ENCODE peak calls at places on chromosome 9, in seven cellular contexts. L is A172, V is IMR-90, T is T-helper 1 cell, A is GM06990, Q is NCI-H510A treated with DMSO at 0.1 percent for 48 hours, H is caudate nucleus. F is an unnamed sample.

GRCh38 chr9:81490605-81491331 is 198.6 kb downstream of the TLE1 start:
- DNase-seq in L (peak; percentile 91), V (peak; percentile 86), T (no peak), A (no peak), Q (no peak), H (no peak), F (no peak)

GRCh38 chr9:127608104-127608966 is 3.7 kb upstream of the STXBP1 start:
- DNase-seq in L (no peak), V (peak; percentile 38), T (peak; percentile 79), A (peak; percentile 66), Q (peak; percentile 87), H (peak; percentile 81), F (no peak)

GRCh38 chr9:97418894-97419293 is 7.0 kb downstream of the TDRD7 start:
- DNase-seq in L (no peak), V (no peak), T (no peak), A (no peak), Q (no peak), H (no peak), F (no peak)

GRCh38 chr9:31908158-31908890 is 476.1 kb upstream of the ACO1 start:
- DNase-seq in L (peak; percentile 82), V (no peak), T (no peak), A (peak; percentile 2), Q (no peak), H (no peak), F (no peak)

GRCh38 chr9:134500931-134501265 is 140.7 kb upstream of the COL5A1 start:
- DNase-seq in L (no peak), V (no peak), T (no peak), A (no peak), Q (no peak), H (no peak), F (no peak)

GRCh38 chr9:1018121-1018520 is 32.0 kb upstream of the DMRT2 start:
- DNase-seq in L (no peak), V (no peak), T (no peak), A (no peak), Q (no peak), H (no peak), F (peak; percentile 9)

GRCh38 chr9:3385871-3386270 is 139.9 kb downstream of the RFX3 start:
- DNase-seq in L (no peak), V (no peak), T (no peak), A (peak; percentile 39), Q (no peak), H (no peak), F (no peak)

GRCh38 chr9:76756273-76756650 is 8.0 kb upstream of the PCA3 start:
- DNase-seq in L (peak; percentile 11), V (peak; percentile 41), T (no peak), A (no peak), Q (peak; percentile 71), H (peak; percentile 11), F (no peak)

GRCh38 chr9:137452761-137453642 is 6.1 kb downstream of the NSMF start:
- DNase-seq in L (no peak), V (no peak), T (no peak), A (peak; percentile 24), Q (no peak), H (no peak), F (no peak)

GRCh38 chr9:135591491-135592330 is 30.2 kb downstream of the PAEP start:
- DNase-seq in L (no peak), V (no peak), T (no peak), A (no peak), Q (no peak), H (no peak), F (no peak)

GRCh38 chr9:97367729-97368128 is 44.2 kb upstream of the TDRD7 start:
- DNase-seq in L (no peak), V (no peak), T (no peak), A (peak; percentile 43), Q (no peak), H (no peak), F (no peak)

GRCh38 chr9:5493597-5494511 is 16.5 kb upstream of the PDCD1LG2 start:
- DNase-seq in L (peak; percentile 57), V (peak; percentile 92), T (no peak), A (peak; percentile 73), Q (no peak), H (no peak), F (no peak)

GRCh38 chr9:15295761-15296405 is 11.1 kb downstream of the TTC39B start:
- DNase-seq in L (peak; percentile 62), V (peak; percentile 78), T (no peak), A (peak; percentile 35), Q (no peak), H (no peak), F (no peak)

GRCh38 chr9:105957830-105958229 is 263.5 kb downstream of the TMEM38B start:
- DNase-seq in L (no peak), V (no peak), T (no peak), A (no peak), Q (no peak), H (no peak), F (no peak)

GRCh38 chr9:133023117-133023890 is 7.5 kb upstream of the GTF3C5 start:
- DNase-seq in L (no peak), V (no peak), T (peak; percentile 13), A (peak; percentile 46), Q (no peak), H (no peak), F (no peak)

GRCh38 chr9:112489039-112489546 is 2.5 kb downstream of the KIAA1958 start:
- DNase-seq in L (no peak), V (no peak), T (no peak), A (no peak), Q (peak; percentile 35), H (no peak), F (no peak)

GRCh38 chr9:100083448-100084144 is 15.2 kb downstream of the ERP44 start:
- DNase-seq in L (no peak), V (no peak), T (no peak), A (peak; percentile 58), Q (no peak), H (no peak), F (no peak)

GRCh38 chr9:127612993-127613954 is 1.2 kb downstream of the STXBP1 start:
- DNase-seq in L (peak; percentile 68), V (peak; percentile 57), T (peak; percentile 28), A (peak; percentile 11), Q (peak; percentile 70), H (peak; percentile 35), F (no peak)

GRCh38 chr9:37944671-37945481 is 40.9 kb upstream of the SLC25A51 start:
- DNase-seq in L (peak; percentile 94), V (peak; percentile 50), T (no peak), A (no peak), Q (no peak), H (no peak), F (no peak)

GRCh38 chr9:113436753-113437515 is 26.4 kb downstream of the C9orf43 start:
- DNase-seq in L (no peak), V (peak; percentile 17), T (no peak), A (no peak), Q (no peak), H (peak; percentile 9), F (no peak)